ENCODE peak calls at places on chromosomes 16 and 17, in five cellular contexts. Q, A, N, G and X are unnamed samples.

GRCh38 chr17:81239714-81240555 is 817 bp downstream of the NDUFAF8 start:
- DNase-seq in Q (no peak), A (no peak), N (no peak), G (no peak), X (peak)

GRCh38 chr16:12166271-12166670 is 189.7 kb downstream of the SNX29 start:
- DNase-seq in Q (no peak), A (no peak), N (no peak), G (no peak), X (no peak)

GRCh38 chr16:69311533-69312388 is 611 bp downstream of the VPS4A start:
- DNase-seq in Q (peak), A (no peak), N (no peak), G (no peak), X (no peak)

GRCh38 chr17:77501751-77502625 is 361.2 kb downstream of the SEC14L1 start:
- DNase-seq in Q (no peak), A (peak), N (no peak), G (no peak), X (no peak)

GRCh38 chr16:15518412-15519351 is 84.3 kb downstream of the BMERB1 start:
- DNase-seq in Q (no peak), A (peak), N (no peak), G (peak), X (no peak)

GRCh38 chr17:66437466-66438026 is 135.1 kb downstream of the PRKCA start:
- DNase-seq in Q (no peak), A (no peak), N (no peak), G (peak), X (no peak)

GRCh38 chr16:52469775-52470174 is 77.2 kb downstream of the TOX3 start:
- DNase-seq in Q (peak), A (no peak), N (no peak), G (no peak), X (no peak)

GRCh38 chr17:72056727-72057290 is 64.0 kb upstream of the SOX9 start:
- DNase-seq in Q (no peak), A (no peak), N (no peak), G (no peak), X (no peak)

GRCh38 chr17:27551701-27552466 is 79.1 kb upstream of the LGALS9 start:
- DNase-seq in Q (peak), A (no peak), N (no peak), G (no peak), X (no peak)

GRCh38 chr17:34012709-34013375 is 242.2 kb upstream of the CCL2 start:
- DNase-seq in Q (no peak), A (no peak), N (no peak), G (no peak), X (no peak)

GRCh38 chr16:85126383-85126730 is 14.1 kb upstream of the CIBAR2 start:
- DNase-seq in Q (no peak), A (no peak), N (no peak), G (no peak), X (no peak)

GRCh38 chr16:35485915-35486314 is 2026.5 kb downstream of the TP53TG3F start:
- DNase-seq in Q (no peak), A (no peak), N (no peak), G (no peak), X (no peak)

GRCh38 chr17:64339516-64340475 is 50.9 kb downstream of the PECAM1 start:
- DNase-seq in Q (no peak), A (no peak), N (no peak), G (no peak), X (no peak)

GRCh38 chr17:7354262-7354781 is 634 bp upstream of the TMEM95 start:
- DNase-seq in Q (no peak), A (no peak), N (peak), G (peak), X (no peak)

GRCh38 chr17:43431741-43432523 is 33.1 kb downstream of the ARL4D start:
- DNase-seq in Q (no peak), A (no peak), N (no peak), G (peak), X (no peak)

GRCh38 chr17:66900126-66901010 is 64.1 kb upstream of the CACNG4 start:
- DNase-seq in Q (peak), A (no peak), N (no peak), G (peak), X (no peak)

GRCh38 chr17:75102385-75102821 is 7.4 kb upstream of the ARMC7 start:
- DNase-seq in Q (no peak), A (no peak), N (no peak), G (no peak), X (no peak)

GRCh38 chr17:83105512-83105911 is 26.1 kb downstream of the METRNL start:
- DNase-seq in Q (no peak), A (no peak), N (no peak), G (no peak), X (no peak)

GRCh38 chr16:69940676-69941075 is 10.5 kb upstream of the CLEC18A start:
- DNase-seq in Q (no peak), A (peak), N (no peak), G (no peak), X (no peak)

GRCh38 chr17:81165246-81166032 is at the start of gene PVALEF:
- DNase-seq in Q (peak), A (no peak), N (no peak), G (no peak), X (no peak)

GRCh38 chr16:23423496-23424049 is 29.4 kb downstream of the COG7 start:
- DNase-seq in Q (peak), A (peak), N (peak), G (peak), X (no peak)

GRCh38 chr16:70252355-70252988 is 732 bp upstream of the EXOSC6 start:
- DNase-seq in Q (no peak), A (no peak), N (no peak), G (peak), X (no peak)

GRCh38 chr16:88455610-88456355 is 2.7 kb downstream of the ZFPM1 start:
- DNase-seq in Q (peak), A (peak), N (no peak), G (peak), X (peak)

GRCh38 chr16:81429045-81429521 is 15.5 kb upstream of the CMIP start:
- DNase-seq in Q (peak), A (peak), N (no peak), G (peak), X (no peak)

GRCh38 chr16:89246903-89247733 is 29.6 kb downstream of the ZNF778 start:
- DNase-seq in Q (peak), A (peak), N (peak), G (peak), X (peak)

GRCh38 chr16:70529051-70529777 is 5.6 kb downstream of the SF3B3 start:
- DNase-seq in Q (peak), A (no peak), N (no peak), G (peak), X (no peak)

GRCh38 chr16:64627288-64627687 is 494.6 kb downstream of the CDH11 start:
- DNase-seq in Q (no peak), A (no peak), N (no peak), G (no peak), X (no peak)

GRCh38 chr16:9039208-9039607 is 52.2 kb upstream of the HAPSTR1 start:
- DNase-seq in Q (no peak), A (no peak), N (no peak), G (peak), X (no peak)

GRCh38 chr17:18963126-18964017 is 11.4 kb downstream of the SLC5A10 start:
- DNase-seq in Q (no peak), A (no peak), N (no peak), G (no peak), X (no peak)

GRCh38 chr16:35599429-35600165 is 2140.2 kb downstream of the TP53TG3F start:
- DNase-seq in Q (no peak), A (no peak), N (no peak), G (no peak), X (no peak)

GRCh38 chr17:71632328-71632727 is 488.5 kb upstream of the SOX9 start:
- DNase-seq in Q (no peak), A (no peak), N (no peak), G (peak), X (no peak)

DNA sequence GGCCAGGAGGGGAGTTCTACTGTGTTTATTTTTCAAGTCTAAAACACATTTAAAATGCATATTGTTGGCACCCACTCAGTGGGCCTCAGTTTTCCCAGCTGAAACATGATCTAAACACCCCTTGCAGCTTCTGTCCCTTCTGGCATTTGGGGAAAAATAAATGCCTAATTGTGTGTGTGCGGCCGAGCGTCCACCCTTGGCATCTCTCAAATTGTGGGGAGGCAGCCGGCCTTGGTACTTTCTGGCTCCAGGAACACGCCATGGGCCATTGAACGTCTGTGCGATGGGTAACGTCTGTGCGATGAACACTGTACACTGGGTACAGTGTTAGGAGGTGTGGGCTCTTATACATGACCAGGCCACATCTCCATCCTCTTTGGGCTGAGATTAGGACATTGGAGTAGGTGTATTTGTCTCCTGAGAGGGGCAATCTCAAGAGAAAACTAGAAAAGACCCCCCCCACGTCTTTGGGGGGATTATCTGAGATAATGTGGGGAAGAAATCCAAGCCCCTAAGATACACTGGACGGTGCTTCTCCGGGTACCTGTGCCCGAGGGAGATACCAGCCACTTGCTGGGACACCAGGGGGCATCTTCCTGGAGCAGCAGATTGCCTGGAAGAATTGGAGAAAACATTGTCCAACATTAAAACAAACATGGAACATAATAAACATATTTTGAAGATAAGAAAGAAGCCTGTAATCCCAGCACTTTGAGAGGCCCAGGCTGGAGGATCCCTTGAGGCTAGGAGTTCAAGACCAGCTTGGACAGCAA is 54.9 kb downstream of the RAB11FIP4 start:
- DNase-seq in Q (no peak), A (no peak), N (no peak), G (no peak), X (no peak)
- TF ChIP-seq CTCF in Q (peak), A (no peak), N (no peak), G (no peak), X (no peak)

GRCh38 chr16:2273484-2273883 is 5.6 kb upstream of the RNPS1 start:
- DNase-seq in Q (no peak), A (no peak), N (no peak), G (no peak), X (no peak)

GRCh38 chr16:2271848-2272461 is 4.0 kb upstream of the RNPS1 start:
- DNase-seq in Q (no peak), A (no peak), N (no peak), G (no peak), X (no peak)

GRCh38 chr16:2270070-2270462 is 2.1 kb upstream of the RNPS1 start:
- DNase-seq in Q (no peak), A (no peak), N (no peak), G (no peak), X (no peak)

GRCh38 chr16:2270588-2271470 is 2.9 kb upstream of the RNPS1 start:
- DNase-seq in Q (no peak), A (no peak), N (no peak), G (no peak), X (no peak)

GRCh38 chr16:2267913-2268666 is at the start of gene RNPS1:
- DNase-seq in Q (peak), A (peak), N (peak), G (peak), X (peak)
- TF ChIP-seq CTCF in Q (peak), A (peak), N (no peak), G (no peak), X (no peak)

DNA sequence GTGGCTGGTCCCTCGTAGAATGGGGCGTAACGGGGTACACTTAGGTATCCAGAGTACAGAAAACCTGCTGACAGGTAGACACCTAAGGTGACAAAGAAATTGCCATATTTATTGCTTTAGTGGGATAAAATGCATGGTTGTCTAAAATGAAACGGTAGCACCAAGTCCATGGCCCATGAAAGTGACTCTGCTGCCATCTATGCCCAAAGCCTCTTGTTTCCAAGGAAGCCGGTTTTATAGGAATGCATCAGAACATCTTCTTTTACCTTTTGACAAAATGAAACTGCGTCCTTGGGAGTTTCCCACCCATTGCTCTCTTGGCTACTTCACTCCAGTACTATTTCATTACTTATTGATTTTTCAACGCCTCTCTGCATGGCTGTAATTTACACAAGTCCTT is 151.3 kb upstream of the ZFHX3 start:
- DNase-seq in Q (no peak), A (no peak), N (no peak), G (no peak), X (no peak)
- TF ChIP-seq CTCF in Q (peak), A (no peak), N (no peak), G (no peak), X (no peak)

DNA sequence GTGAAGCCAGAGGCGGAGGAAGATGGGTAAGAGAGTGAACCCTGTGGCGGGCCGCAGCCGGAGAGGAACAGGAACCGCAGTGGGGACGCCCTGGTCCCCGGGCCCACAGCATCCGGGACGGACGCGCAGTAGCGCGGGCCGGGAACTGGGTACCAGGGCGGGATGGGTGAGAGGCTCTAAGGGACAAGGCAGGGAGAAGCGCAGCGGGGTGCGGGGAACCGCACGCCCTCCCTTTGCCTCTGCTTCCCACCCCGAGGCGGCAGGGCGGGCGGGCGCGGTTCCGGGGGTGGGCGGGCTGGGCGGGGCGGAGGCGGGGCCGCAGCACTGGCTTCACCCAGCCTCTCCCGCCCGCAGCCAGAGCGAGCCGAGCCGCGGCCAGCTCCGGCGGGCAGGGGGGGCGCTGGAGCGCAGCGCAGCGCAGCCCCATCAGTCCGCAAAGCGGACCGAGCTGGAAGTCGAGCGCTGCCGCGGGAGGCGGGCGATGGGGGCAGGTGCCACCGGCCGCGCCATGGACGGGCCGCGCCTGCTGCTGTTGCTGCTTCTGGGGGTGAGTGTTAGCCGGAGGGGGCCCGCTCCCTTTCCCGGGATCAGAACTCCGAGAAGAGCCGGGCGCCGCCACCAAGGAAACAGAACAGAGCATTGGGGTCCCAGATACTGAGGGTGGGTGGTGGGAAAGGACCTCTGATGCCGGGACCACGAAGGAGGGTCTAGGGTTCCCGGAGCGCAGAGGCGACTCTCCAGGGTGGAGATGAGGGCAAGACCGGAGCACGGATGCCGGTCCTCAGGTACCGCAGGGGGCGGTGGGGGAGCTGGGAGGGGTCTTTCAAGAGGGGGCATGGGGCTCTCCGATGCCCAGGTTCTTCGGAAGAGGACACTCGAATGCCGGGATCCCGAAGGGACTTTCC is at the start of gene NGFR:
- DNase-seq in Q (no peak), A (peak), N (no peak), G (no peak), X (peak)
- TF ChIP-seq CTCF in Q (peak), A (no peak), N (no peak), G (no peak), X (no peak)

GRCh38 chr17:42126836-42127235 is 4.2 kb downstream of the HSPB9 start:
- DNase-seq in Q (no peak), A (no peak), N (no peak), G (no peak), X (no peak)

GRCh38 chr17:42122371-42123303 is at the start of gene HSPB9:
- DNase-seq in Q (no peak), A (peak), N (no peak), G (no peak), X (no peak)

GRCh38 chr17:42121066-42121769 is at the start of gene KAT2A:
- DNase-seq in Q (peak), A (peak), N (peak), G (peak), X (peak)

GRCh38 chr17:42125565-42125964 is 3.0 kb downstream of the HSPB9 start:
- DNase-seq in Q (no peak), A (no peak), N (no peak), G (no peak), X (no peak)

GRCh38 chr17:42124256-42124655 is 1.7 kb downstream of the HSPB9 start:
- DNase-seq in Q (no peak), A (no peak), N (no peak), G (no peak), X (no peak)
- TF ChIP-seq CTCF in Q (peak), A (no peak), N (no peak), G (no peak), X (no peak)